ENCODE peak calls at places on chromosomes 3 and 15, in seven cellular contexts. N is HepG2, R is HCT116, M is GM12878, U is SK-N-SH, K is K562, D is H1. E is an unnamed sample.

GRCh38 chr3:4551826-4552442 is 58.8 kb downstream of the ITPR1 start:
- DNase-seq in K (no peak), D (no peak), R (no peak), U (peak; percentile 47), M (no peak), N (no peak), E (no peak)

GRCh38 chr3:36312351-36312750 is 68.0 kb upstream of the STAC start:
- DNase-seq in R (no peak), M (no peak), U (peak; percentile 1), N (no peak), D (no peak), K (no peak), E (no peak)

GRCh38 chr3:146117406-146118285 is 43.3 kb downstream of the PLOD2 start:
- DNase-seq in D (no peak), M (no peak), R (no peak), U (no peak), K (no peak), N (no peak), E (no peak)

GRCh38 chr3:153513236-153513635 is 351.2 kb downstream of the RAP2B start:
- DNase-seq in K (no peak), M (no peak), U (no peak), R (peak; percentile 7), D (peak; percentile 5), N (peak; percentile 3), E (no peak)

GRCh38 chr15:36356978-36357582 is 222.3 kb upstream of the CDIN1 start:
- DNase-seq in R (no peak), N (no peak), M (no peak), D (no peak), K (no peak), U (peak; percentile 21), E (no peak)

GRCh38 chr3:21062724-21063436 is 688.1 kb downstream of the ZNF385D start:
- DNase-seq in M (no peak), K (no peak), R (no peak), N (no peak), U (no peak), D (no peak), E (no peak)

GRCh38 chr15:40108061-40108854 is 421 bp downstream of the BMF start:
- DNase-seq in R (no peak), N (no peak), U (peak; percentile 66), K (no peak), D (no peak), M (no peak), E (peak; percentile 42)

GRCh38 chr3:43707266-43707665 is 16.5 kb downstream of the ABHD5 start:
- DNase-seq in R (no peak), N (no peak), K (no peak), M (no peak), U (no peak), D (no peak), E (peak; percentile 73)

GRCh38 chr3:158961497-158961896 is 159.6 kb downstream of the MFSD1 start:
- DNase-seq in R (no peak), U (no peak), D (peak; percentile 9), M (no peak), N (no peak), K (no peak), E (no peak)

GRCh38 chr15:28020644-28021043 is 78.5 kb downstream of the OCA2 start:
- DNase-seq in D (no peak), U (no peak), M (no peak), N (no peak), R (no peak), K (no peak), E (no peak)

GRCh38 chr15:76875911-76876310 is 29.2 kb downstream of the SCAPER start:
- DNase-seq in R (no peak), K (no peak), U (no peak), N (no peak), D (no peak), M (no peak), E (no peak)

GRCh38 chr3:192812736-192813383 is 85.5 kb upstream of the FGF12 start:
- DNase-seq in R (peak; percentile 49), K (peak; percentile 7), N (peak; percentile 54), U (no peak), D (no peak), M (no peak), E (no peak)

GRCh38 chr3:90184861-90185260 is 1077.4 kb downstream of the EPHA3 start:
- DNase-seq in N (no peak), U (no peak), K (no peak), M (no peak), R (no peak), D (peak; percentile 1), E (no peak)

GRCh38 chr15:94671845-94672524 is 440.6 kb downstream of the MCTP2 start:
- DNase-seq in M (no peak), D (peak; percentile 62), U (no peak), R (no peak), N (no peak), K (no peak), E (no peak)

GRCh38 chr3:119420196-119420595 is 43.2 kb downstream of the TMEM39A start:
- DNase-seq in R (no peak), D (no peak), K (no peak), N (no peak), U (no peak), M (no peak), E (no peak)

GRCh38 chr3:65398953-65399352 is 639.8 kb downstream of the MAGI1 start:
- DNase-seq in K (no peak), U (no peak), R (no peak), M (no peak), D (no peak), N (no peak), E (no peak)
- TF ChIP-seq JUND in K (no peak), U (no peak), R (no peak), M (no peak), D (no peak), N (no peak), E (no peak)

GRCh38 chr15:82554351-82554750 is 14.1 kb upstream of the RPS17 start:
- DNase-seq in M (no peak), K (no peak), R (no peak), U (no peak), N (no peak), D (no peak), E (no peak)

GRCh38 chr15:82554857-82555256 is 14.6 kb upstream of the RPS17 start:
- DNase-seq in R (no peak), N (no peak), M (no peak), D (no peak), K (no peak), U (no peak), E (no peak)

GRCh38 chr15:82552861-82553260 is 12.6 kb upstream of the RPS17 start:
- DNase-seq in N (no peak), U (no peak), R (no peak), M (no peak), D (no peak), K (no peak), E (no peak)

GRCh38 chr15:82553846-82554245 is 13.6 kb upstream of the RPS17 start:
- DNase-seq in U (no peak), K (no peak), N (no peak), R (no peak), M (no peak), D (no peak), E (peak; percentile 82)

GRCh38 chr15:82556315-82557035 is 16.2 kb upstream of the RPS17 start:
- DNase-seq in R (no peak), U (no peak), D (no peak), K (no peak), M (no peak), N (no peak), E (no peak)
- TF ChIP-seq JUND in R (no peak), U (no peak), D (no peak), K (no peak), M (no peak), N (no peak), E (no peak)

DNA sequence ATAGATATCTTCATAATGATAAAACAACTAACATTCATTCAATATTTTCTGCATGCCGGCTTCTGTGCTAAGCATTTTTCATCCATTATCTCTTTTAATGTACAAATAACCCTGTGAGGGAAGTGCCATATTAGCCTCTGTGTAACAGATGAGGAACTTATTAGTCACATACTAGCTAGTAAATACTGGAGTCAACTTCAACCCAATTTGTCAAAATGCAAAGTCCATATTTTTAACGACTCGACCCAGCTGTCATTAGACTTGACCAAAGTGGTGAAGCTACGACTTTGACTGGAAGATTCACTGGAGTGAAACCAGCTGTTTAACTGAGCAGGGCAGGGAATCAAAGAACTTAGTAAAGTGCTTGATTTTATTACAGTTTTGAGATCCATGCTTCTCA is 41.6 kb downstream of the PARP15 start:
- DNase-seq in R (no peak), D (no peak), M (peak; percentile 36), K (no peak), N (no peak), U (no peak), E (no peak)
- TF ChIP-seq JUND in R (no peak), D (no peak), M (no peak), K (no peak), N (no peak), U (no peak), E (no peak)

DNA sequence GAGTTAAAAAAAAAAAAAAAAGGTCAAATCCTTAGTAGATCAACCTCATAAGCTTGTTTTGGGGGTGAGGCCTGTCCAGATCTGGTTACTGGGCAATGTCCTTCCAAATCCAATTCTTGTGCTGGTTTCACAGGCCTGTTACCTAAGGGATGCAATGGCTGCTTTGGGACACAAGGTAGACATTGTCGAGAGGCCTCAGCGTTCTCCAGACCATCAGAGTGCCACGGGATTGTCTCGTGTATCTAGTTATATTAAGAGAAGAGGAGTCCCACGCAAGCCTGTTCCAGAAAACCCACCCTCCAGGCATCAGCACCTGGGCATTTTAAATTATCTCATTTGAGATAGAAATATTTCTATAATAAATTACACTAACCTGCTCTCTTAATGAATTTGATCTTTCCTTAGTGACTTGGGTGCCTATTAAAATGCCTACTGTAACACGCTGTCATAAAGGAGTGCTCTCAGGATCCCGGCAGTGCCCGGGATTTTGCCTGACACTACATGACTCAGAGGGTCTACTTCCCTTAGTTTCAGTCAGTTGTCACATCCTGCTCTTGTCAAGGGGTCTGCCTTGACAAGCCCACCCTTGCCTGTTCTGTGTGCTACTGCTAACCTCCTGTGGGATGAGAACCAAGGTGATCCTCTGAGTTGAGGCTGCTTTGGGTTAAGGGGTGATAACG is 116.0 kb downstream of the LIPC start:
- DNase-seq in M (no peak), K (no peak), U (no peak), D (no peak), R (no peak), N (no peak), E (no peak)
- TF ChIP-seq JUND in M (no peak), K (no peak), U (no peak), D (no peak), R (no peak), N (no peak), E (no peak)

GRCh38 chr3:155995525-155996370 is 124.6 kb upstream of the KCNAB1 start:
- DNase-seq in D (no peak), K (peak; percentile 61), R (peak; percentile 54), U (peak; percentile 54), M (no peak), N (peak; percentile 41), E (peak; percentile 11)
- TF ChIP-seq JUND in D (no peak), K (no peak), R (no peak), U (no peak), M (no peak), N (no peak), E (no peak)